ENCODE peak calls at places on chromosome 13, in eight cellular contexts. A is heart left ventricle, X is esophagus squamous epithelium, S is spleen, Z is tibial nerve, Q is ovary, L is K562, G is upper lobe of left lung. E is an unnamed sample.

GRCh38 chr13:59689057-59689456 is 474.7 kb downstream of the DIAPH3 start:
- DNase-seq in G (no peak), A (no peak), X (no peak), Q (no peak), Z (no peak), S (no peak), L (no peak), E (no peak)

GRCh38 chr13:97205971-97206370 is 16.2 kb upstream of the MBNL2 start:
- DNase-seq in Q (no peak), L (no peak), X (no peak), S (no peak), Z (no peak), A (no peak), G (no peak), E (no peak)

GRCh38 chr13:45200701-45201230 is at the start of gene KCTD4:
- DNase-seq in S (no peak), Q (no peak), L (no peak), Z (no peak), A (no peak), G (no peak), X (no peak), E (no peak)

GRCh38 chr13:20607015-20607414 is 40.1 kb downstream of the IFT88 start:
- DNase-seq in Z (no peak), S (peak), Q (no peak), X (no peak), A (no peak), G (peak), L (no peak), E (no peak)

GRCh38 chr13:90254437-90254836 is 1093.0 kb upstream of the MIR17HG start:
- DNase-seq in Z (no peak), G (no peak), Q (no peak), L (no peak), S (no peak), A (no peak), X (no peak), E (no peak)

GRCh38 chr13:66532146-66532545 is 698.0 kb downstream of the PCDH9 start:
- DNase-seq in L (no peak), Z (no peak), Q (no peak), G (no peak), S (no peak), A (no peak), X (no peak), E (no peak)

GRCh38 chr13:113045214-113046007 is 60.2 kb upstream of the F7 start:
- DNase-seq in L (no peak), A (no peak), X (no peak), Z (no peak), Q (no peak), G (peak), S (no peak), E (no peak)

GRCh38 chr13:111165611-111166010 is 50.5 kb downstream of the ARHGEF7 start:
- DNase-seq in L (no peak), G (no peak), Q (no peak), X (no peak), S (no peak), A (no peak), Z (no peak), E (no peak)

GRCh38 chr13:94305463-94305862 is 174.0 kb downstream of the DCT start:
- DNase-seq in L (no peak), S (no peak), Q (no peak), X (no peak), G (no peak), Z (no peak), A (no peak), E (no peak)

GRCh38 chr13:39347926-39348901 is 254.8 kb downstream of the LHFPL6 start:
- DNase-seq in A (peak), G (no peak), L (no peak), Q (no peak), Z (no peak), X (no peak), S (no peak), E (no peak)

GRCh38 chr13:93769126-93769525 is 542.5 kb downstream of the GPC6 start:
- DNase-seq in Q (no peak), X (no peak), L (no peak), Z (no peak), G (no peak), A (no peak), S (no peak), E (no peak)

GRCh38 chr13:46605824-46606554 is 53.0 kb downstream of the LRCH1 start:
- DNase-seq in X (no peak), G (no peak), L (no peak), Z (no peak), S (no peak), Q (no peak), A (no peak), E (no peak)

GRCh38 chr13:114089751-114090400 is 42.5 kb downstream of the RASA3 start:
- DNase-seq in Q (no peak), S (no peak), Z (peak), A (no peak), X (no peak), G (no peak), L (no peak), E (no peak)

GRCh38 chr13:35741657-35742056 is 265.2 kb upstream of the MAB21L1 start:
- DNase-seq in Q (no peak), Z (no peak), L (no peak), A (no peak), G (no peak), S (no peak), X (no peak), E (no peak)

GRCh38 chr13:93875527-93875926 is 604.0 kb downstream of the DCT start:
- DNase-seq in Q (no peak), A (no peak), Z (no peak), G (no peak), L (no peak), X (no peak), S (no peak), E (no peak)

GRCh38 chr13:51803018-51803417 is 945 bp downstream of the DHRS12 start:
- DNase-seq in G (no peak), X (no peak), A (no peak), Q (peak), Z (no peak), L (no peak), S (no peak), E (no peak)

GRCh38 chr13:37608750-37609339 is 10.3 kb upstream of the POSTN start:
- DNase-seq in X (no peak), Q (no peak), S (no peak), Z (no peak), L (no peak), A (no peak), G (no peak), E (no peak)

GRCh38 chr13:101978546-101979315 is 423.1 kb downstream of the FGF14 start:
- DNase-seq in G (no peak), L (no peak), A (peak), X (no peak), S (no peak), Z (no peak), Q (no peak), E (no peak)

GRCh38 chr13:96082640-96083039 is 7.3 kb upstream of the HS6ST3 start:
- DNase-seq in Q (no peak), X (no peak), A (no peak), G (no peak), Z (no peak), L (no peak), S (no peak), E (no peak)

GRCh38 chr13:44713793-44714469 is 137.8 kb upstream of the TSC22D1 start:
- DNase-seq in S (no peak), G (no peak), Q (no peak), X (no peak), A (no peak), Z (no peak), L (no peak), E (no peak)

GRCh38 chr13:39587939-39588338 is 15.1 kb downstream of the LHFPL6 start:
- DNase-seq in X (no peak), G (peak), S (no peak), Z (no peak), L (no peak), Q (no peak), A (peak), E (no peak)

GRCh38 chr13:44870456-44870929 is 118.8 kb downstream of the NUFIP1 start:
- DNase-seq in Z (peak), X (no peak), G (peak), S (no peak), Q (no peak), L (no peak), A (peak), E (no peak)

GRCh38 chr13:28501547-28501946 is 6.6 kb upstream of the FLT1 start:
- DNase-seq in S (peak), Q (no peak), A (peak), G (peak), Z (no peak), L (no peak), X (no peak), E (no peak)

GRCh38 chr13:83780201-83780600 is 102.1 kb downstream of the SLITRK1 start:
- DNase-seq in G (no peak), S (no peak), L (peak), Q (no peak), X (no peak), Z (no peak), A (no peak), E (no peak)

GRCh38 chr13:95754069-95754468 is 77.1 kb downstream of the DNAJC3 start:
- DNase-seq in L (peak), A (no peak), Q (no peak), X (no peak), Z (no peak), S (no peak), G (no peak), E (no peak)

DNA sequence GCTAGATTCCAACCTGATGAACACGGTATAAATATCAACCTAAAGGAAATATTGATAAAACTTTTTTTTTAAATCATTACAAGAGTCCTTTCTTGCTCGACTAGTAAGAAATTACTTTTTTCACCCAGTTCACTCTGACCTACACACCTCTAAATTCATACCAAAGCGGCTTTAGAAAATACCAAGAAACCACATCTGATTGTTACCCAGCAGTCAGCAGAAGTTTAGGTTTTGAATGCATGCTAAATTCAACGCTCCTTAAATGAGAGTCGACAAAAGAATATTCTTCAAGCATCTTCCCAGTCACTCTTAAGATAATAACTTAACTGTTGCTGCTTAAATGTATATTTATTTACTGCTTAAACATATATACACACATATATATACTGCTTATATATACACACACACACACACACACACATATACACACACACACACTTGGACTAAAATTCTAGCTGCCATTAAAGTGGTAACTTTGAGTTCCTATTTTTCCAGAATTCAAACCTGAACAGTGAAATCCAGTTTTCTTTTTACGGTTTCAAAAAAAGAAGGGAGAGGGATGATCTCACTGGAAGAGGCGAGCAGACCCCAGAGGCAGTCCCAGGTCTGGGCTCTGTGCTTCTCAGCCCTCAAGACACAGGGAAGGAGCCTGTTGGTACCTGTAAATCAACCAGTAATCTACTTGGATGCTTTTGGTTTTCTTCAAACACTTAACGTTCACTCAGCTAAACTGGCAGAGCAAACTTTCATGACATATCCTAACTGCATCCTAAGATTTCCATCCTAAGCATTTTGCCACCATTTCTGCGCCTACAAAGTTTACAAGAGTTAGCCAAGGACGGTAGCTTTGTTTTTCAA is 1.7 kb downstream of the STK24 start:
- DNase-seq in Z (no peak), X (no peak), L (peak), A (no peak), G (no peak), Q (no peak), S (no peak), E (no peak)
- H3K27ac ChIP-seq in Z (peak), X (peak), L (peak), A (peak), G (peak), Q (peak), S (peak), E (peak)

GRCh38 chr13:99636728-99637353 is 135.6 kb downstream of the TM9SF2 start:
- DNase-seq in Z (no peak), A (no peak), S (no peak), X (no peak), L (no peak), G (no peak), Q (no peak), E (no peak)
- TF ChIP-seq POLR2A in Z (no peak), A (no peak), S (no peak), X (no peak), L (no peak), G (no peak), Q (no peak), E (no peak)

GRCh38 chr13:79749556-79749955 is 268.6 kb downstream of the NDFIP2 start:
- DNase-seq in Z (no peak), G (no peak), A (no peak), S (no peak), Q (no peak), X (no peak), L (no peak), E (no peak)

GRCh38 chr13:79745141-79745540 is 264.2 kb downstream of the NDFIP2 start:
- DNase-seq in Q (peak), S (no peak), G (no peak), A (no peak), Z (no peak), L (no peak), X (no peak), E (no peak)

GRCh38 chr13:79749985-79750551 is 269.1 kb downstream of the NDFIP2 start:
- DNase-seq in L (no peak), Z (peak), X (no peak), G (no peak), A (peak), S (no peak), Q (peak), E (no peak)
- H3K27ac ChIP-seq in L (no peak), Z (no peak), X (peak), G (no peak), A (no peak), S (no peak), Q (peak), E (no peak)

DNA sequence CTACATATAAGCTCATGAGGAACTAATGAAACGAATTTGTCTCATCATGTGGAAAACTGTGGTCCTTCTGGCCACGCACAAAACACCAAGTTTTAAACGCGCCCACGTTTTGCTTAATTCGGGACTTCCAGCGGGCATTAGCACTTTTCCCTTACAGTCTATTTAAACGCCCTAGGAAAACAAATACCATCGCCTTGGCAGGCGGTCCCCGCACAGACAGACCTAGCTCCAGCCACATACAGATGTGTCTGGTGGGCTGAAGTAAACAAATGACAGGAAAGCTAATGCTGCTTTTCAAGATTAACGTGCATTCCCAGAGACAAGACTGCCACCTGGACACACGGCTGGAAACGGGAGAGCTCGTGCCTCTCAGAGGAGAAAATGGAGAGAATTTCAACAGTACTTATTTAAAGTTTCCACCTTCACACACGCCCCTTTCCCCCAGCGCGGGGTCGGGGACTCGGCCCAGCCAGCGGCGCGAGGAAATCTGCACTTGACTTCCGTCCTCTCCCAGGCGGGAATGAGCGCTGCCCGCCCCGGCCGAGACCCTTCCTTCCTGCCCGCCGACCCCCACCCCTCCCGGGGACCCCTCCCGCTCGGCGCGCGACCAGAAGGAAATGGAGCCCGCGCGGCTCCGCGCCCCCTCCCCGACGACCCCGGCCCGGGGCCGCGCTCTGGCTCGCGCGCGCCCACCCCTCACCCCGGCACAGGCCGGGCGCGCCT is 929 bp downstream of the USP12 start:
- DNase-seq in S (peak), G (peak), Q (peak), A (peak), Z (no peak), X (no peak), L (peak), E (no peak)
- TF ChIP-seq POLR2A in S (no peak), G (peak), Q (no peak), A (no peak), Z (no peak), X (peak), L (no peak), E (no peak)

GRCh38 chr13:30698023-30698422 is 37.3 kb upstream of the ALOX5AP start:
- DNase-seq in S (no peak), L (no peak), G (no peak), Z (no peak), A (no peak), Q (no peak), X (no peak), E (no peak)

GRCh38 chr13:30700364-30700763 is 35.0 kb upstream of the ALOX5AP start:
- DNase-seq in X (no peak), A (no peak), G (no peak), Q (no peak), Z (no peak), S (no peak), L (no peak), E (no peak)

GRCh38 chr13:30697177-30697953 is 38.0 kb upstream of the ALOX5AP start:
- DNase-seq in Q (no peak), Z (no peak), S (no peak), G (no peak), X (no peak), L (no peak), A (no peak), E (no peak)

GRCh38 chr13:30698488-30699005 is 36.8 kb upstream of the ALOX5AP start:
- DNase-seq in S (no peak), X (no peak), L (no peak), A (no peak), G (peak), Q (no peak), Z (no peak), E (no peak)

GRCh38 chr13:30696278-30697176 is 38.8 kb upstream of the ALOX5AP start:
- DNase-seq in S (peak), X (no peak), G (no peak), Z (no peak), L (no peak), A (peak), Q (no peak), E (no peak)
- H3K27ac ChIP-seq in S (no peak), X (peak), G (peak), Z (no peak), L (no peak), A (no peak), Q (no peak), E (no peak)

GRCh38 chr13:109787135-109787954 is 962 bp upstream of the IRS2 start:
- DNase-seq in X (no peak), L (peak), S (peak), Q (peak), Z (no peak), A (peak), G (peak), E (no peak)

GRCh38 chr13:109785141-109785891 is 1.1 kb downstream of the IRS2 start:
- DNase-seq in L (no peak), Q (peak), Z (no peak), A (peak), X (no peak), S (peak), G (peak), E (no peak)

GRCh38 chr13:109785892-109786450 is 412 bp downstream of the IRS2 start:
- DNase-seq in X (no peak), A (peak), Q (peak), L (no peak), Z (no peak), G (no peak), S (no peak), E (no peak)

GRCh38 chr13:109784590-109785140 is 1.7 kb downstream of the IRS2 start:
- DNase-seq in Z (peak), X (no peak), A (peak), G (peak), Q (peak), S (peak), L (no peak), E (no peak)

DNA sequence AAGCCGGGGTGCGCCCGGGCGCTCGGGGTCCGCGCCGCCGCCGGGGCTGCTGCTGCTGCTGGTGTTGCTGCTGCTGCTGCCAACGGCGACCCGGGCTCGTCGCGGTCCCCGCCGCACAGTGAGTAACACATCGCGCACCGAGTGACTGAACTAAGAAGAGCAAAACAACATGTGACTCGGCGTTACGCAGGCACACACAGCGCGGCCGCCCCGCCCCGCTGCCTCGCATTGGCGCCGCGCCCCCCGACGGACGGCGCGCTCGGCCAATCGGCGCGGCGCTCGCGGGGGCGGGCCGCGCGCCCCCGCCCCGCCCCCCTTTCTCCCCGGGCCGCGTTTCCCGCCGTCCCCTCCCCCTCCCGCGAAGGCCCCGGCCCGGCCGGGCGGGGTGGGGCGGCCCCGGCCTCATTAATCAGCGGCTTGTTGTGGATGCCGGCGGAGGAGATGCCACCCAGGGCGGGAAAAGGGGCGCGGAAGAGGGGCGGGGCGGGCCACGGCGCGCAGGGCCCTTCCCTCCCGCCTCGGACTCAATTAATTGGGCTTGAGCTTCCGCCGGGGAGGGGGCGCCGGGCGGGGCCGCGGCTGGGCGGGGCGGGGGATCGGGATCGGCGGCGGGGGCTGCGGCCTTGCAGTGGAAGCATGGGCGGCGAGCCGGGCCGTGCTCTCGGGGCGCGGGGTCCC is at the start of gene IRS2:
- DNase-seq in S (peak), L (peak), G (peak), A (peak), X (peak), Z (peak), Q (peak), E (peak)
- TF ChIP-seq POLR2A in S (peak), L (no peak), G (peak), A (peak), X (peak), Z (peak), Q (peak), E (peak)

GRCh38 chr13:49935171-49936084 is 712 bp downstream of the SPRYD7 start:
- DNase-seq in Z (no peak), X (peak), A (peak), G (no peak), Q (no peak), S (no peak), L (peak), E (no peak)

GRCh38 chr13:49936943-49937273 is 768 bp upstream of the SPRYD7 start:
- DNase-seq in L (no peak), S (no peak), X (no peak), Z (no peak), A (no peak), G (peak), Q (no peak), E (no peak)

GRCh38 chr13:49938921-49939320 is 2.8 kb upstream of the SPRYD7 start:
- DNase-seq in G (no peak), A (no peak), L (no peak), Z (no peak), Q (peak), X (no peak), S (no peak), E (no peak)

GRCh38 chr13:49936085-49936942 is at the start of gene SPRYD7:
- DNase-seq in A (peak), Z (peak), S (peak), G (peak), L (peak), X (peak), Q (peak), E (peak)

DNA sequence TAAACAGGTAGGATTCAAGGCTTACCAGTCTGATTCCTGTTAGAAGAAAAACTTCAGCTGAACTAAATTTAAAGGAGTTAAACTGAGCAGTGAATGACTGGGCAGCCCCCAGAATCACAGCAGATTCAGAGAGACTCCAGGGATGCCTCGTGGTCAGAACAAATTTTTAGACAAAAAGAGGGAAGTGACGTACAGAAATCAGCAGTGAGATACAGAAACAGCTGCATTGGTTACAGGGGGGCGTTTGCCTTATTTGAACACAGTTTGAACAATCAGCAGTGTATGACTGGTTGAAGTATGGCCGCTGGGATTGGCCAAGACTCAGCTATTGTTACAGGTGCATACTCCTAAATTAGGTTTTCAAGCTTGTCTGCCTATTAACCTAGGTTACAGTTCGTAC is 2.1 kb upstream of the SPRYD7 start:
- DNase-seq in L (no peak), X (no peak), Z (no peak), S (no peak), Q (no peak), G (no peak), A (no peak), E (no peak)
- H3K27ac ChIP-seq in L (no peak), X (peak), Z (no peak), S (no peak), Q (peak), G (no peak), A (no peak), E (no peak)